ENCODE peak calls at places on chromosomes 3 and 15, in six cellular contexts. One of them, this sample, is unnamed. For H3K4me1, the result is how much of the 10 kb centered on the place peaks cover.

GRCh38 chr3:44674211-44674610 is 25.7 kb downstream of the ZNF35 start:
- DNase-seq in transverse colon: no peak
- DNase-seq in GM23338: no peak
- DNase-seq in colonic mucosa: no peak
- DNase-seq in OCI-LY7: no peak
- DNase-seq in mammary epithelial cell: no peak
- DNase-seq in this sample: no peak

GRCh38 chr3:173653781-173654180 is 256.2 kb downstream of the NLGN1 start:
- DNase-seq in transverse colon: no peak
- DNase-seq in GM23338: no peak
- DNase-seq in colonic mucosa: no peak
- DNase-seq in OCI-LY7: no peak
- DNase-seq in mammary epithelial cell: peak
- DNase-seq in this sample: no peak

GRCh38 chr3:171323934-171324535 is 136.2 kb downstream of the TNIK start:
- DNase-seq in transverse colon: no peak
- DNase-seq in GM23338: no peak
- DNase-seq in colonic mucosa: no peak
- DNase-seq in OCI-LY7: no peak
- DNase-seq in mammary epithelial cell: no peak
- DNase-seq in this sample: no peak

GRCh38 chr15:30953731-30954378 is 37.6 kb downstream of the MTMR10 start:
- DNase-seq in transverse colon: no peak
- DNase-seq in GM23338: no peak
- DNase-seq in colonic mucosa: no peak
- DNase-seq in OCI-LY7: no peak
- DNase-seq in mammary epithelial cell: peak
- DNase-seq in this sample: no peak

GRCh38 chr3:132378846-132379245 is 38.5 kb upstream of the DNAJC13 start:
- DNase-seq in transverse colon: no peak
- DNase-seq in GM23338: no peak
- DNase-seq in colonic mucosa: no peak
- DNase-seq in OCI-LY7: no peak
- DNase-seq in mammary epithelial cell: no peak
- DNase-seq in this sample: no peak

GRCh38 chr3:109563149-109563548 is 225.8 kb upstream of the DPPA4 start:
- DNase-seq in transverse colon: no peak
- DNase-seq in GM23338: peak
- DNase-seq in colonic mucosa: no peak
- DNase-seq in OCI-LY7: no peak
- DNase-seq in mammary epithelial cell: no peak
- DNase-seq in this sample: no peak

GRCh38 chr3:112958749-112959560 is 15.9 kb downstream of the CD200R1 start:
- DNase-seq in transverse colon: no peak
- DNase-seq in GM23338: no peak
- DNase-seq in colonic mucosa: no peak
- DNase-seq in OCI-LY7: no peak
- DNase-seq in mammary epithelial cell: no peak
- DNase-seq in this sample: no peak

GRCh38 chr3:46656778-46657556 is 36.5 kb downstream of the ALS2CL start:
- DNase-seq in transverse colon: no peak
- DNase-seq in GM23338: no peak
- DNase-seq in colonic mucosa: peak
- DNase-seq in OCI-LY7: no peak
- DNase-seq in mammary epithelial cell: peak
- DNase-seq in this sample: no peak

GRCh38 chr3:149401926-149402310 is 24.5 kb upstream of the TM4SF1 start:
- DNase-seq in transverse colon: no peak
- DNase-seq in GM23338: no peak
- DNase-seq in colonic mucosa: no peak
- DNase-seq in OCI-LY7: no peak
- DNase-seq in mammary epithelial cell: no peak
- DNase-seq in this sample: no peak

GRCh38 chr3:127004641-127005397 is 21.9 kb downstream of the PLXNA1 start:
- DNase-seq in transverse colon: no peak
- DNase-seq in GM23338: no peak
- DNase-seq in colonic mucosa: no peak
- DNase-seq in OCI-LY7: no peak
- DNase-seq in mammary epithelial cell: no peak
- DNase-seq in this sample: no peak

GRCh38 chr3:132135628-132136333 is 101.0 kb upstream of the CPNE4 start:
- DNase-seq in transverse colon: no peak
- DNase-seq in GM23338: peak
- DNase-seq in colonic mucosa: no peak
- DNase-seq in OCI-LY7: no peak
- DNase-seq in mammary epithelial cell: peak
- DNase-seq in this sample: no peak

GRCh38 chr3:115989927-115990326 is 366.6 kb downstream of the GAP43 start:
- DNase-seq in transverse colon: no peak
- DNase-seq in GM23338: no peak
- DNase-seq in colonic mucosa: no peak
- DNase-seq in OCI-LY7: no peak
- DNase-seq in mammary epithelial cell: peak
- DNase-seq in this sample: no peak

GRCh38 chr3:146218880-146219866 is 31.7 kb downstream of the PLSCR4 start:
- DNase-seq in transverse colon: peak
- DNase-seq in GM23338: peak
- DNase-seq in colonic mucosa: peak
- DNase-seq in OCI-LY7: peak
- DNase-seq in mammary epithelial cell: no peak
- DNase-seq in this sample: peak

GRCh38 chr3:11643212-11644087 is at the start of gene VGLL4:
- DNase-seq in transverse colon: peak
- DNase-seq in GM23338: peak
- DNase-seq in colonic mucosa: peak
- DNase-seq in OCI-LY7: peak
- DNase-seq in mammary epithelial cell: peak
- DNase-seq in this sample: peak

GRCh38 chr3:71006810-71007785 is 576.4 kb downstream of the FOXP1 start:
- DNase-seq in transverse colon: no peak
- DNase-seq in GM23338: peak
- DNase-seq in colonic mucosa: no peak
- DNase-seq in OCI-LY7: peak
- DNase-seq in mammary epithelial cell: peak
- DNase-seq in this sample: no peak

DNA sequence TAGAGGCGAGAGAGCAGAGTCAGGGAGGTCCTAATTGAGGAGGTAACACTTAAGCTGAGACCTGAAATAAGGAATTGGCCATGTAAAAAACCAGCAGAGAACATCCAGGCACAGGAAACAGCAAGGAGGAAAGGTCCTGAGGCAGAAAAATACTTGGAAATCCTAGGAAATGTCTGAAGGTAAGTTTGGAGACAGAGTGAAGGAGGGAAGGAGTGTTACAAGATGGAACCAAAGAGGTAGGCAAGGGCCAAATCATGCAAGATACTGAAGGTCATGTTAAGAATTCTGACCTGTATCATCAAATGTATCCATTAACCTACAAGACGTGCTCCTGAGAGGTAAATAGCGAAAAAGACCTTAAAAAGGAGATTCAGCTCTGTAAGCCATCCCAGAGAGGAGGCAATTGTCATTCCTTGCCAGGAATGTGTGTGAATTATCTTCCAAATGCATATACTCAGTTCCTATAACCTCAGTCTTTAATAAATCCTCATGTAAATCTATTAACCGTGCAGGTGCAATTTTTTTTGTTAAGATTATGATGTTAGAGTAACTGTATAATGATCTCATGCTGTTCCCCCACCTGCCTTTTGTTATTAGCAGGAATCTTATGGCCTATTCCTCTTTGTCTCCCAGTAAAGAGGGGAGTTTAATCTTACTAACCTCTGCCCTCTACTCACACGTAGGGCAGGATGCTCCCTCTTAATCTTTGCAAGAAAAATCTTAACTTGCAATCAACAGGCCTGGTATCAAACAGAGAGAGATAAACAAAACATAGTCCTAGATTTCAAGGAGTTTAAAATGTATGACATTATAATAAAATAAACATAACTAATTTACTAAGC is 166.9 kb downstream of the ULK4 start:
- DNase-seq in transverse colon: no peak
- DNase-seq in GM23338: peak
- DNase-seq in colonic mucosa: no peak
- DNase-seq in OCI-LY7: no peak
- DNase-seq in mammary epithelial cell: no peak
- DNase-seq in this sample: no peak
- H3K4me1 ChIP-seq in transverse colon: under half
- H3K4me1 ChIP-seq in GM23338: under half
- H3K4me1 ChIP-seq in colonic mucosa: under half
- H3K4me1 ChIP-seq in OCI-LY7: under half
- H3K4me1 ChIP-seq in mammary epithelial cell: under half
- H3K4me1 ChIP-seq in this sample: under half

GRCh38 chr3:42880183-42880582 is 4.5 kb upstream of the CYP8B1 start:
- DNase-seq in transverse colon: no peak
- DNase-seq in GM23338: peak
- DNase-seq in colonic mucosa: no peak
- DNase-seq in OCI-LY7: no peak
- DNase-seq in mammary epithelial cell: no peak
- DNase-seq in this sample: no peak
- H3K4me1 ChIP-seq in transverse colon: under half
- H3K4me1 ChIP-seq in GM23338: under half
- H3K4me1 ChIP-seq in colonic mucosa: under half
- H3K4me1 ChIP-seq in OCI-LY7: under half
- H3K4me1 ChIP-seq in mammary epithelial cell: under half
- H3K4me1 ChIP-seq in this sample: under half

GRCh38 chr15:48250640-48251076 is 44.6 kb downstream of the SLC12A1 start:
- DNase-seq in transverse colon: peak
- DNase-seq in GM23338: peak
- DNase-seq in colonic mucosa: peak
- DNase-seq in OCI-LY7: peak
- DNase-seq in mammary epithelial cell: peak
- DNase-seq in this sample: peak

GRCh38 chr15:48239334-48239733 is 33.2 kb downstream of the SLC12A1 start:
- DNase-seq in transverse colon: no peak
- DNase-seq in GM23338: no peak
- DNase-seq in colonic mucosa: no peak
- DNase-seq in OCI-LY7: no peak
- DNase-seq in mammary epithelial cell: no peak
- DNase-seq in this sample: no peak

GRCh38 chr15:48242015-48242414 is 35.9 kb downstream of the SLC12A1 start:
- DNase-seq in transverse colon: no peak
- DNase-seq in GM23338: no peak
- DNase-seq in colonic mucosa: no peak
- DNase-seq in OCI-LY7: no peak
- DNase-seq in mammary epithelial cell: no peak
- DNase-seq in this sample: no peak

GRCh38 chr15:48242531-48242930 is 36.4 kb downstream of the SLC12A1 start:
- DNase-seq in transverse colon: no peak
- DNase-seq in GM23338: no peak
- DNase-seq in colonic mucosa: no peak
- DNase-seq in OCI-LY7: no peak
- DNase-seq in mammary epithelial cell: no peak
- DNase-seq in this sample: no peak

DNA sequence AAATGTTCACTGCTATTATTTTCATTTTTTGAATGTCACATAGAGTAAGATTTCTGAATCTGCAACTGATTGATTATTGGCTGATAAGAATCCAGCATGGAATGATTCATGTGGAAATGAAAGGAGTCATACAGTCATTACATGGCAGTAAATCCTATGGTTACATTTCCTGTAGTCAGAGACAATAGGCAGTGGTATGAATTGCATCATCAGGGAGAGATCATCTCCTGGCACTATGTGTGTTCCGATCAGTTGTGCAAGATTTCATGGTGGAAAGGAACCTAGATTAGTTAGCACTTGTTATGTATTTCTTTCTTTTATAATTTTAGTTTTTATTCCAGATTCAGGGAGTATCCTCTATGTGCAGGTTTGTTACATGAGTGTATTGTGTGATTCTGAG is 38.8 kb downstream of the SLC12A1 start:
- DNase-seq in transverse colon: no peak
- DNase-seq in GM23338: no peak
- DNase-seq in colonic mucosa: no peak
- DNase-seq in OCI-LY7: no peak
- DNase-seq in mammary epithelial cell: peak
- DNase-seq in this sample: no peak
- H3K4me1 ChIP-seq in transverse colon: under half
- H3K4me1 ChIP-seq in GM23338: under half
- H3K4me1 ChIP-seq in colonic mucosa: under half
- H3K4me1 ChIP-seq in OCI-LY7: under half
- H3K4me1 ChIP-seq in mammary epithelial cell: under half
- H3K4me1 ChIP-seq in this sample: under half

DNA sequence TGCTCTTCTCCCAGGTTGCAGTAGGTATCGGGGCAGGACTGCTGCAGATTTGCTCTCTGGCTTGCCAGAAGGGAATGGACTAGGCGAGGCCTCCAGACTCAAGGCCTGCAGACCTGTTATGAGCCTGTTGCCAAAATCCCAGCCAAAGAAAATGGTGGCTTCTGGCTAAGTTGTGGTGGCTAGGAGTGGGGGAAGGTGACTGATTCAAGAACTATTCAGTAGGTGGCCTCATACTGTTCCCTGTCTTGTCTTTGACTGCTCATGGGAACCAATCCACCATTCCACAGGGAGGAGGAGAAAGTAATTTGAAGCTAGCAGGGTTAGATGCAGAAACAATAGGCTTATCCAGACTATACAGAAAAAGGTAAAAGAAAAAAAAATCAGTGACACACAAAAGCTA is 380.4 kb upstream of the PROK2 start:
- DNase-seq in transverse colon: no peak
- DNase-seq in GM23338: no peak
- DNase-seq in colonic mucosa: no peak
- DNase-seq in OCI-LY7: no peak
- DNase-seq in mammary epithelial cell: no peak
- DNase-seq in this sample: no peak
- H3K4me1 ChIP-seq in transverse colon: under half
- H3K4me1 ChIP-seq in GM23338: under half
- H3K4me1 ChIP-seq in colonic mucosa: under half
- H3K4me1 ChIP-seq in OCI-LY7: half or more
- H3K4me1 ChIP-seq in mammary epithelial cell: under half
- H3K4me1 ChIP-seq in this sample: under half

DNA sequence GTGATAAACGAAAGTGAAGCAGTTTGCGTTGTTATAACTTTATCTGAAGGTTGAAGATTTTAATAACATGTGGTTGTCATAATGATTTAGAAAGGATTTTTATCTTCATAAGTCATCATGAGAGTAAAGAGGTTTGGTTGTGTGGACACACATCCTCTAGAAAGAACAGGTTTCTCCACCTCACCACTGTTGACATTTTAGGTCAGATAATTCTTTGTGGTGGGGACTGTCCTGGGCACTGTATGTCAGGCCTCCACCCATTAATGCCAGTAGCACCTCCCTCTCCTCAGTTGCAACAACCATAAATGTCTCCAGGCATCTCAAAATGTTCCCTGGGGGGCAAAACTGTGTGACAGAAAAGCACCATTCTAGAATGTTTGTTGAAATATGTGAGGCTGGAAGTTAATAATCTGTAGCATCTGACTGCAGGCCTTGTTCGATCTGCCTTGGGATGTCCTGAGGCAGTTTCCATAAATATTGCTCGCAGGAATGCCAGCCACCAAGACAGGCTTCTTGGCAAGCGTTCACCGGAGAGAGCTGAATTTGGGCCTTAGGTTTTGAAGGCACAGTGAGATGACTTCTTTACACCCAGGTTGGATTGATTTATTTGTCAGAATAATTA is 100.1 kb downstream of the ADAMTSL3 start:
- DNase-seq in transverse colon: no peak
- DNase-seq in GM23338: no peak
- DNase-seq in colonic mucosa: no peak
- DNase-seq in OCI-LY7: no peak
- DNase-seq in mammary epithelial cell: peak
- DNase-seq in this sample: peak
- H3K4me1 ChIP-seq in transverse colon: under half
- H3K4me1 ChIP-seq in GM23338: under half
- H3K4me1 ChIP-seq in colonic mucosa: under half
- H3K4me1 ChIP-seq in OCI-LY7: under half
- H3K4me1 ChIP-seq in mammary epithelial cell: under half
- H3K4me1 ChIP-seq in this sample: under half

This sample was measured in prostate gland.